ENCODE peak calls at places on chromosomes 16 and 17, in eight cellular contexts. G is epithelial cell of proximal tubule, L is HFF-Myc, F is cardiac muscle cell, T is mucosa of gallbladder, W is iris pigment epithelial cell, I is T-helper 1 cell, J is left ventricle myocardium superior. Q is an unnamed sample.
A peak's percentile ranks its signal among the peaks of the same experiment; 100 is the strongest.

GRCh38 chr16:11398851-11399250 is 53.6 kb downstream of the RMI2 start:
- DNase-seq in G (no peak), L (no peak), F (no peak), T (no peak), W (no peak), I (no peak), J (peak; percentile 11), Q (no peak)

GRCh38 chr17:35294756-35295155 is 51.9 kb downstream of the SLFN5 start:
- DNase-seq in G (no peak), L (no peak), F (no peak), T (no peak), W (no peak), I (no peak), J (no peak), Q (no peak)

GRCh38 chr16:2962334-2963073 is 1.6 kb upstream of the KREMEN2 start:
- DNase-seq in G (no peak), L (no peak), F (no peak), T (no peak), W (no peak), I (no peak), J (peak; percentile 19), Q (no peak)

GRCh38 chr16:86960266-86960665 is 356.9 kb downstream of the C16orf95 start:
- DNase-seq in G (no peak), L (no peak), F (no peak), T (no peak), W (no peak), I (no peak), J (no peak), Q (no peak)

GRCh38 chr16:72800524-72800923 is 247.4 kb downstream of the ZFHX3 start:
- DNase-seq in G (no peak), L (no peak), F (no peak), T (no peak), W (no peak), I (no peak), J (no peak), Q (no peak)

GRCh38 chr16:19804538-19805323 is 79.9 kb downstream of the GPRC5B start:
- DNase-seq in G (no peak), L (no peak), F (peak; percentile 46), T (peak; percentile 60), W (no peak), I (peak; percentile 76), J (peak; percentile 65), Q (peak; percentile 46)

GRCh38 chr17:43601280-43602050 is 55.3 kb upstream of the ETV4 start:
- DNase-seq in G (no peak), L (no peak), F (no peak), T (peak; percentile 59), W (peak; percentile 25), I (no peak), J (peak; percentile 57), Q (no peak)

GRCh38 chr17:78019367-78019975 is 61.0 kb downstream of the TNRC6C start:
- DNase-seq in G (no peak), L (no peak), F (peak; percentile 58), T (no peak), W (peak; percentile 43), I (peak; percentile 52), J (no peak), Q (peak; percentile 50)

GRCh38 chr17:82242977-82243647 is 14.3 kb downstream of the SLC16A3 start:
- DNase-seq in G (peak; percentile 49), L (no peak), F (peak; percentile 93), T (peak; percentile 82), W (peak; percentile 88), I (no peak), J (peak; percentile 89), Q (no peak)

GRCh38 chr16:4846503-4846900 is 586 bp downstream of the GLYR1 start:
- DNase-seq in G (no peak), L (no peak), F (peak; percentile 44), T (peak; percentile 61), W (peak; percentile 68), I (peak; percentile 16), J (peak; percentile 51), Q (peak; percentile 29)

GRCh38 chr17:60451965-60452364 is 29.7 kb downstream of the CHCT1 start:
- DNase-seq in G (no peak), L (no peak), F (no peak), T (no peak), W (no peak), I (no peak), J (no peak), Q (no peak)

GRCh38 chr17:42133461-42134041 is 10.9 kb downstream of the HSPB9 start:
- DNase-seq in G (no peak), L (no peak), F (no peak), T (no peak), W (no peak), I (no peak), J (no peak), Q (peak; percentile 25)

GRCh38 chr17:78529871-78530670 is 47.1 kb downstream of the DNAH17 start:
- DNase-seq in G (no peak), L (no peak), F (no peak), T (no peak), W (no peak), I (no peak), J (no peak), Q (peak; percentile 54)

GRCh38 chr17:64275016-64275415 is 12.0 kb upstream of the TEX2 start:
- DNase-seq in G (no peak), L (no peak), F (no peak), T (no peak), W (no peak), I (no peak), J (no peak), Q (no peak)

GRCh38 chr16:88839026-88839529 is 17.7 kb downstream of the GALNS start:
- DNase-seq in G (no peak), L (no peak), F (no peak), T (no peak), W (no peak), I (no peak), J (no peak), Q (no peak)

GRCh38 chr16:2963611-2964415 is at the start of gene KREMEN2:
- DNase-seq in G (no peak), L (no peak), F (no peak), T (no peak), W (no peak), I (no peak), J (no peak), Q (peak; percentile 81)

GRCh38 chr17:42354956-42355843 is 33.0 kb downstream of the STAT3 start:
- DNase-seq in G (no peak), L (no peak), F (peak; percentile 82), T (no peak), W (peak; percentile 67), I (no peak), J (no peak), Q (no peak)

GRCh38 chr17:30332057-30332542 is 1.8 kb downstream of the TMIGD1 start:
- DNase-seq in G (peak; percentile 97), L (peak; percentile 31), F (peak; percentile 45), T (no peak), W (peak; percentile 86), I (peak; percentile 81), J (no peak), Q (peak; percentile 51)

GRCh38 chr17:41251261-41251660 is 1.8 kb downstream of the KRTAP9-4 start:
- DNase-seq in G (no peak), L (no peak), F (no peak), T (no peak), W (no peak), I (no peak), J (no peak), Q (no peak)

GRCh38 chr16:4694664-4695451 is 1.5 kb downstream of the NUDT16L1 start:
- DNase-seq in G (no peak), L (no peak), F (peak; percentile 11), T (no peak), W (no peak), I (no peak), J (peak; percentile 75), Q (no peak)

GRCh38 chr17:65918450-65918849 is 273.5 kb downstream of the CEP112 start:
- DNase-seq in G (no peak), L (no peak), F (peak; percentile 27), T (no peak), W (no peak), I (no peak), J (no peak), Q (no peak)

GRCh38 chr16:29898786-29899515 is 399 bp downstream of the SEZ6L2 start:
- DNase-seq in G (no peak), L (no peak), F (no peak), T (no peak), W (no peak), I (no peak), J (no peak), Q (peak; percentile 14)

GRCh38 chr17:50157891-50158290 is 7.4 kb upstream of the PPP1R9B start:
- DNase-seq in G (no peak), L (no peak), F (no peak), T (no peak), W (no peak), I (peak; percentile 63), J (no peak), Q (no peak)

GRCh38 chr17:81565231-81565630 is 13.1 kb upstream of the FAAP100 start:
- DNase-seq in G (no peak), L (no peak), F (no peak), T (no peak), W (no peak), I (no peak), J (no peak), Q (no peak)

GRCh38 chr16:399278-400019 is 2.2 kb upstream of the DECR2 start:
- DNase-seq in G (no peak), L (no peak), F (no peak), T (no peak), W (no peak), I (no peak), J (no peak), Q (no peak)

GRCh38 chr17:5786510-5786875 is 202.2 kb upstream of the NLRP1 start:
- DNase-seq in G (no peak), L (no peak), F (no peak), T (no peak), W (no peak), I (no peak), J (no peak), Q (no peak)

GRCh38 chr16:55403464-55403863 is 75.5 kb upstream of the MMP2 start:
- DNase-seq in G (no peak), L (no peak), F (no peak), T (no peak), W (no peak), I (no peak), J (no peak), Q (no peak)

GRCh38 chr16:12574721-12575120 is 229.0 kb downstream of the CPPED1 start:
- DNase-seq in G (no peak), L (no peak), F (no peak), T (no peak), W (no peak), I (no peak), J (no peak), Q (no peak)

GRCh38 chr17:74202879-74203432 is 522 bp upstream of the RPL38 start:
- DNase-seq in G (no peak), L (no peak), F (no peak), T (no peak), W (no peak), I (no peak), J (peak; percentile 43), Q (no peak)